ENCODE peak calls at places on chromosome 17, in ten cellular contexts. U, T, R, P, S, X, J, K, D and V are unnamed samples. For H3K27me3, the result is how much of the 10 kb centered on the place peaks cover.

GRCh38 chr17:2094891-2095535 is 40.1 kb downstream of the HIC1 start:
- DNase-seq in S (peak), J (peak), K (peak), T (peak), R (peak), D (no peak), P (peak), U (peak), X (peak), V (peak)

GRCh38 chr17:44745301-44745700 is 13.5 kb upstream of the ADAM11 start:
- DNase-seq in R (no peak), P (no peak), K (no peak), S (no peak), J (no peak), X (no peak), U (no peak), D (no peak), T (no peak), V (no peak)

GRCh38 chr17:9760336-9760735 is 31.1 kb downstream of the DHRS7C start:
- DNase-seq in D (no peak), S (no peak), T (no peak), K (no peak), J (no peak), R (no peak), P (no peak), U (no peak), X (no peak), V (no peak)

GRCh38 chr17:3692346-3692745 is 3.6 kb downstream of the P2RX5 start:
- DNase-seq in S (no peak), K (no peak), J (no peak), D (no peak), U (peak), R (no peak), P (no peak), X (no peak), T (no peak), V (no peak)

GRCh38 chr17:19733953-19734526 is 14.1 kb downstream of the ALDH3A1 start:
- DNase-seq in P (no peak), U (no peak), R (no peak), S (no peak), K (no peak), J (no peak), D (no peak), T (no peak), X (no peak), V (no peak)

GRCh38 chr17:2138318-2138717 is 83.4 kb downstream of the HIC1 start:
- DNase-seq in D (no peak), P (peak), U (no peak), R (peak), S (peak), K (no peak), J (no peak), X (peak), T (no peak), V (peak)

GRCh38 chr17:77356690-77357201 is 216.0 kb downstream of the SEC14L1 start:
- DNase-seq in T (no peak), D (no peak), S (no peak), R (peak), U (no peak), K (no peak), X (no peak), P (no peak), J (no peak), V (no peak)

GRCh38 chr17:22484826-22485225 is 792.5 kb downstream of the KCNJ18 start:
- DNase-seq in D (no peak), U (no peak), T (no peak), R (no peak), S (no peak), X (no peak), P (no peak), J (no peak), K (no peak), V (no peak)

GRCh38 chr17:9237661-9238301 is 216.5 kb downstream of the NTN1 start:
- DNase-seq in K (peak), D (no peak), R (peak), J (peak), P (no peak), S (no peak), X (no peak), U (no peak), T (no peak), V (no peak)

GRCh38 chr17:48591435-48592077 is 1.5 kb upstream of the HOXB3 start:
- DNase-seq in J (no peak), U (no peak), T (no peak), K (no peak), X (no peak), S (no peak), R (no peak), P (no peak), D (no peak), V (no peak)

GRCh38 chr17:48593126-48593829 is at the start of gene HOXB5:
- DNase-seq in K (no peak), J (no peak), T (no peak), U (peak), S (no peak), P (peak), X (no peak), D (no peak), R (peak), V (no peak)

GRCh38 chr17:48592592-48592991 is 987 bp downstream of the HOXB5 start:
- DNase-seq in R (no peak), P (peak), K (no peak), U (no peak), J (no peak), S (no peak), T (no peak), X (no peak), D (no peak), V (no peak)

GRCh38 chr17:48590603-48591161 is 641 bp upstream of the HOXB3 start:
- DNase-seq in T (no peak), S (no peak), D (no peak), R (no peak), U (no peak), P (no peak), X (no peak), K (no peak), J (no peak), V (no peak)

DNA sequence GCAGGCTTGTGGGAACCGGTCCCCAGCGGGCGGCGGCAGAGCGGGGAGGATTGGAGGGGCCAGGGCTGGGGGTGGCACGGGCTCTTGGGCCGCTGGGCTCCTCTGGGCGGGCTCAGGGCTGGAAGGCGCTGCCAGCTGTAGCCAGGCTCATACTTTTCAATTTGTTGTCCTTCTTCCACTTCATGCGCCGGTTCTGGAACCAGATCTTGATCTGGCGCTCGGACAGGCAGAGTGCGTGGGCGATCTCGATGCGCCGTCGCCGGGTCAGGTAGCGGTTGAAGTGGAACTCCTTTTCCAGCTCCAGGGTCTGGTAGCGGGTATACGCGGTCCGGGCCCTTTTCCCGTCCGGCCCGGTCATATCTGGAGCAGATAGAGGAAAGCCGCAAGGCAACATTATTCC is 1.5 kb downstream of the HOXB5 start:
- DNase-seq in R (no peak), X (no peak), U (no peak), P (peak), D (no peak), J (no peak), S (no peak), K (no peak), T (no peak), V (no peak)
- H3K27me3 ChIP-seq in R (half or more), X (under half), U (half or more), P (under half), D (under half), J (half or more), S (under half), K (half or more), T (half or more), V (half or more)

GRCh38 chr17:74922172-74922571 is 883 bp downstream of the USH1G start:
- DNase-seq in J (no peak), R (peak), S (no peak), P (no peak), U (peak), T (no peak), X (no peak), D (no peak), K (no peak), V (no peak)
- H3K27me3 ChIP-seq in J (half or more), R (under half), S (half or more), P (half or more), U (under half), T (half or more), X (half or more), D (half or more), K (under half), V (under half)

DNA sequence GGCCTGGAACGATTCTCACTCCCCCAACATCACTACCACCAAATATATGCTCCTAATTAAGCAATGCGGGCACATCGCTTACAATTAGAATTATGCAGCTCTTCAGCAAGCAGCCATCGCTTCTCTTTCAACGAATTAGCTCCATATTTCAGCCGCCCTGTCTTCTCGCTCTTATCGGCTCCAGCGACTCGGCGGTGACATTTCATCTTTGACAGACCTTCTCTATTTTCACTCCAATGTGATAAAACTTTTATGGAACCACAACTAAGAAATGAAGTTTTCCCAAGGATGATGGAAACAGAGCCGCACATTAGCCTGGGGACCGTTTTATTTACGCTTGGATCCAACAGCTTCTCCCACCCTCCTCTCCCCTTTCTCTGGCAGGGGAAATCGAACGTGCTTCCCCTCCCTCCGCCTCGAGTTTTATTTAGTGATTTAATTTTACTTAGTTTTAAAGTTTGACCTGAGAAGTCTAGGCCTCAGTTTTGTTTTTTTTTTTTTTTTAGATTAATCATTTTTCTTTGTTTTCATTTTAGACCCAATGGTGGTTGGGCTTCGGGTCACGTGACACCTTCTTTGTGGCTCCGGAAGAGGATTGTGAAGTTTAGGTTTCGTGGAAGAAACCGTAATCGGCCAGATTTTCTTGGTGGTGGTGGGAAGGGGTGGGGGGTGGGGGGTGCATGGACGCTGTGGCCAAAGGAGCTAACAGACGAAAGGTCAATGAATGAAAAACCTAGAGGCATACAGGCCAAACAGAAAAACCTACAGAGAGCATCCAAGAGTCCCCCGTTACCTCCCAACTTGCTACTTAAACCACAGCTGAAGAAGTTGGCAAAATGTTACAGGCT is 3.2 kb upstream of the HOXB2 start:
- DNase-seq in R (no peak), T (no peak), D (no peak), S (no peak), J (peak), K (no peak), U (no peak), P (peak), X (peak), V (no peak)
- H3K27me3 ChIP-seq in R (half or more), T (half or more), D (under half), S (under half), J (half or more), K (under half), U (half or more), P (under half), X (under half), V (half or more)

GRCh38 chr17:76022285-76022684 is 4.8 kb downstream of the EVPL start:
- DNase-seq in D (no peak), K (no peak), P (no peak), T (no peak), S (no peak), U (no peak), J (no peak), R (no peak), X (no peak), V (no peak)
- H3K27me3 ChIP-seq in D (under half), K (under half), P (under half), T (under half), S (under half), U (under half), J (under half), R (under half), X (half or more), V (under half)

GRCh38 chr17:47727704-47728036 is 5.4 kb upstream of the TBX21 start:
- DNase-seq in U (no peak), T (no peak), S (no peak), X (no peak), R (no peak), K (no peak), J (no peak), P (no peak), D (no peak), V (no peak)

GRCh38 chr17:47729486-47729885 is 3.5 kb upstream of the TBX21 start:
- DNase-seq in T (no peak), J (no peak), D (no peak), U (peak), S (no peak), K (no peak), R (no peak), P (no peak), X (no peak), V (peak)

GRCh38 chr17:47730681-47731080 is 2.4 kb upstream of the TBX21 start:
- DNase-seq in K (no peak), T (no peak), D (no peak), P (no peak), U (peak), J (no peak), X (no peak), R (no peak), S (no peak), V (no peak)

GRCh38 chr17:47726796-47727703 is 6.0 kb upstream of the TBX21 start:
- DNase-seq in J (no peak), K (no peak), T (no peak), S (no peak), R (no peak), X (no peak), P (no peak), D (no peak), U (no peak), V (no peak)

GRCh38 chr17:47728214-47728877 is 4.7 kb upstream of the TBX21 start:
- DNase-seq in J (no peak), T (no peak), U (no peak), P (no peak), D (no peak), X (no peak), S (no peak), K (no peak), R (no peak), V (no peak)
- H3K27me3 ChIP-seq in J (under half), T (half or more), U (under half), P (half or more), D (under half), X (half or more), S (half or more), K (under half), R (half or more), V (under half)